ENCODE peak calls at places on chromosomes 1 and 21, in eight cellular contexts. One of them, this sample, is unnamed.
A peak's percentile ranks its signal among the peaks of the same experiment; 100 is the strongest.

GRCh38 chr1:56758135-56758534 is 61.1 kb downstream of the FYB2 start:
- DNase-seq in H1: peak; percentile 47
- DNase-seq in keratinocyte: no peak
- DNase-seq in mammary epithelial cell: peak; percentile 24
- DNase-seq in PC-3: peak; percentile 54
- DNase-seq in K562: no peak
- DNase-seq in IMR-90: no peak
- DNase-seq in kidney: peak; percentile 45
- DNase-seq in this sample: peak; percentile 70

GRCh38 chr1:26164036-26164927 is 4.5 kb downstream of the C1orf232 start:
- DNase-seq in H1: peak; percentile 85
- DNase-seq in keratinocyte: no peak
- DNase-seq in mammary epithelial cell: no peak
- DNase-seq in PC-3: peak; percentile 30
- DNase-seq in K562: peak; percentile 79
- DNase-seq in IMR-90: no peak
- DNase-seq in kidney: no peak
- DNase-seq in this sample: peak; percentile 91

GRCh38 chr1:94245747-94246438 is 8.5 kb upstream of the ARHGAP29 start:
- DNase-seq in H1: no peak
- DNase-seq in keratinocyte: no peak
- DNase-seq in mammary epithelial cell: no peak
- DNase-seq in PC-3: peak; percentile 46
- DNase-seq in K562: no peak
- DNase-seq in IMR-90: peak; percentile 37
- DNase-seq in kidney: no peak
- DNase-seq in this sample: no peak

GRCh38 chr1:156143765-156144489 is 9.5 kb upstream of the SEMA4A start:
- DNase-seq in H1: no peak
- DNase-seq in keratinocyte: no peak
- DNase-seq in mammary epithelial cell: no peak
- DNase-seq in PC-3: no peak
- DNase-seq in K562: no peak
- DNase-seq in IMR-90: no peak
- DNase-seq in kidney: no peak
- DNase-seq in this sample: no peak

GRCh38 chr1:172390243-172390619 is 30.3 kb upstream of the C1orf105 start:
- DNase-seq in H1: no peak
- DNase-seq in keratinocyte: no peak
- DNase-seq in mammary epithelial cell: no peak
- DNase-seq in PC-3: no peak
- DNase-seq in K562: no peak
- DNase-seq in IMR-90: no peak
- DNase-seq in kidney: no peak
- DNase-seq in this sample: no peak

GRCh38 chr1:155691992-155692528 is 3.2 kb downstream of the DAP3 start:
- DNase-seq in H1: peak; percentile 28
- DNase-seq in keratinocyte: no peak
- DNase-seq in mammary epithelial cell: no peak
- DNase-seq in PC-3: no peak
- DNase-seq in K562: no peak
- DNase-seq in IMR-90: no peak
- DNase-seq in kidney: no peak
- DNase-seq in this sample: no peak

GRCh38 chr1:203362561-203363055 is 11.7 kb upstream of the FMOD start:
- DNase-seq in H1: no peak
- DNase-seq in keratinocyte: no peak
- DNase-seq in mammary epithelial cell: no peak
- DNase-seq in PC-3: no peak
- DNase-seq in K562: no peak
- DNase-seq in IMR-90: no peak
- DNase-seq in kidney: no peak
- DNase-seq in this sample: no peak

GRCh38 chr1:112975336-112975735 is 19.3 kb upstream of the SLC16A1 start:
- DNase-seq in H1: no peak
- DNase-seq in keratinocyte: no peak
- DNase-seq in mammary epithelial cell: no peak
- DNase-seq in PC-3: no peak
- DNase-seq in K562: no peak
- DNase-seq in IMR-90: no peak
- DNase-seq in kidney: no peak
- DNase-seq in this sample: no peak

GRCh38 chr1:93552751-93553455 is 105.0 kb downstream of the FNBP1L start:
- DNase-seq in H1: no peak
- DNase-seq in keratinocyte: no peak
- DNase-seq in mammary epithelial cell: peak; percentile 78
- DNase-seq in PC-3: no peak
- DNase-seq in K562: no peak
- DNase-seq in IMR-90: peak; percentile 53
- DNase-seq in kidney: no peak
- DNase-seq in this sample: peak; percentile 23

GRCh38 chr1:35031103-35031452 is 667 bp downstream of the ZMYM6 start:
- DNase-seq in H1: no peak
- DNase-seq in keratinocyte: no peak
- DNase-seq in mammary epithelial cell: peak; percentile 50
- DNase-seq in PC-3: peak; percentile 38
- DNase-seq in K562: peak; percentile 60
- DNase-seq in IMR-90: peak; percentile 49
- DNase-seq in kidney: no peak
- DNase-seq in this sample: peak; percentile 43

GRCh38 chr21:32046191-32046590 is 173.4 kb downstream of the HUNK start:
- DNase-seq in H1: no peak
- DNase-seq in keratinocyte: no peak
- DNase-seq in mammary epithelial cell: no peak
- DNase-seq in PC-3: no peak
- DNase-seq in K562: no peak
- DNase-seq in IMR-90: no peak
- DNase-seq in kidney: no peak
- DNase-seq in this sample: no peak

GRCh38 chr1:232123775-232124659 is 497.4 kb downstream of the DISC1 start:
- DNase-seq in H1: no peak
- DNase-seq in keratinocyte: no peak
- DNase-seq in mammary epithelial cell: peak; percentile 0
- DNase-seq in PC-3: peak; percentile 12
- DNase-seq in K562: no peak
- DNase-seq in IMR-90: no peak
- DNase-seq in kidney: no peak
- DNase-seq in this sample: peak; percentile 27

GRCh38 chr1:143652744-143653143 is 319.0 kb downstream of the FAM72C start:
- DNase-seq in H1: no peak
- DNase-seq in keratinocyte: no peak
- DNase-seq in mammary epithelial cell: no peak
- DNase-seq in PC-3: no peak
- DNase-seq in K562: no peak
- DNase-seq in IMR-90: no peak
- DNase-seq in kidney: peak; percentile 65
- DNase-seq in this sample: no peak

DNA sequence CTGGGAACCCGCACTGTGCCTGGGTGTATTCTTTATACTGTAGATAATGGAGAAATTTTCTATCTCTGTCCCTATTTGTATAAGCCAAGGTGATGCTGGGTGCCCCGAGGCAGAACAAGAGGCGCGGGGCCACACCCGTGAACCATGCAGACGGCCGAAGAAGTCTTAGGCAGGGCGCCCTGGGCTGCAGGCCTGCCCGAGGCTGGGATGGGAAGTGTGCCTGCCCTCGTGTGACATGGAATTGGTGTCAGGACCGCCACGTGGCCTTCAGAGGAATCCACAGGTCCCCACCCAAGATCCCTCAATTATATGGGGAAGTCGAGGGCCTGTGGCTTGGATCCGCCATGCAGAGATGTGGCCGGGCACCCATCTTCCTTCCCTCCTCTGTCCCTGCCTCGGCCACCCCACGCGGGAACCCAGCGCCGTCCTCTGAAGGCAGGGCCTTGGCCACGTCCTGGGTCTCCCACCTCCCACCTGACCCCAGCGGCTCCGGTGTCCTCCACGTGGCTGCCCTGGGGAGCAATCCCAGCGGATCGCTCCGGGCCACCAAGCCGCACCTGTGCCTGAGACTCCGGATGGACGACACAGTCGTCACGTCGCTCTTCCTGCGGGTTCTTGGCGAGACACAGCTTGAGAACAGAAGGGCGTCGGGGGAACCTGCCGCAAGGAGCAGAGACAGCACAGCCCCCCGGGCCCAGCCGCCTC is 19.9 kb upstream of the ARHGEF16 start:
- DNase-seq in H1: no peak
- DNase-seq in keratinocyte: no peak
- DNase-seq in mammary epithelial cell: no peak
- DNase-seq in PC-3: no peak
- DNase-seq in K562: no peak
- DNase-seq in IMR-90: no peak
- DNase-seq in kidney: peak; percentile 64
- DNase-seq in this sample: no peak
- H3K9ac ChIP-seq in H1: no peak overlapping the region
- H3K9ac ChIP-seq in keratinocyte: no peak overlapping the region
- H3K9ac ChIP-seq in mammary epithelial cell: no peak overlapping the region
- H3K9ac ChIP-seq in PC-3: no peak overlapping the region
- H3K9ac ChIP-seq in K562: no peak overlapping the region
- H3K9ac ChIP-seq in IMR-90: no peak overlapping the region
- H3K9ac ChIP-seq in kidney: no peak overlapping the region
- H3K9ac ChIP-seq in this sample: no peak overlapping the region

DNA sequence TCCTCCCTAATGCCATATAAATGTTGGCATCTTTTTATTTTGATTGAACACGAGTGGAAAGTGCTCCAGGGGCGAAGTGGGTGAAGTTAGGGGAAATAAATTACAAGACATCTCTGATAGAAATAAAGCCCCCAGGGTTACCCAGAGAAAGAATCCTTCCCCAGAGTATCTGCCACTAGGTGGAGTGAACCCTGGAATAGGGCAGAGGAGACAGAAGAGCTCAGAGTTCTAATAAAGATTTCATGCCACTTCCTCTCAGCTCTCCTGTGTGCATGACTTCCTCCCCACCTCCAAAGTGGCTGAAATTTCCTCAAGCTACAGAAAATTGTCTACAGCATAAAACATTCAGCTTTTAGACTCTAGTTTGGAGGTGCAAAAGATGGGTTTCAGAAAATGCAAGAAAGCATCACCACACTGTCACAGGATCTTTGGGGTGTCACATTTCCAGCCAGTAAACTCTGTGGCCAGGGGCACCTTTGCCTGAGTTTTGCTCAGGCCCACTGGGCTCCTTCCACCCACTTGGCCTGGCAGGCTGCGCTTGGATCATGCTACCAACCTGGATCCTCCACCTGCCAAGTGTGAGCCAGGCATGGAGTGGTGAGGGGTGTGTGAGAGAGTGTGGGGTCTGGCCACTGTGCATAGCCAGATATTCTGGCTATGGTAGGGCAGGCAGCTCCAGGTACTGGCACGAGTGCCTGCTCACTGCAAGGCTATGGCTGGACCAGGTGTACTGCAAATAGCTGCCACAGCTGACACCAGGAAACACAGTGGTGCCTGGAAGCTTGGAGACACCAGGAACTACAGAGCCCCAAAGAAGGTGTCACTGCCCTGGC is 208.8 kb upstream of the USP25 start:
- DNase-seq in H1: no peak
- DNase-seq in keratinocyte: no peak
- DNase-seq in mammary epithelial cell: no peak
- DNase-seq in PC-3: peak; percentile 43
- DNase-seq in K562: no peak
- DNase-seq in IMR-90: peak; percentile 0
- DNase-seq in kidney: no peak
- DNase-seq in this sample: peak; percentile 37
- TF ChIP-seq CTCF in H1: peak; percentile 52
- TF ChIP-seq CTCF in keratinocyte: no peak
- TF ChIP-seq CTCF in mammary epithelial cell: peak; percentile 32
- TF ChIP-seq CTCF in PC-3: peak; percentile 58
- TF ChIP-seq CTCF in K562: no peak
- TF ChIP-seq CTCF in IMR-90: peak; percentile 29
- TF ChIP-seq CTCF in kidney: no peak
- TF ChIP-seq CTCF in this sample: peak; percentile 54

GRCh38 chr1:198234511-198235251 is 77.9 kb downstream of the NEK7 start:
- DNase-seq in H1: no peak
- DNase-seq in keratinocyte: no peak
- DNase-seq in mammary epithelial cell: peak; percentile 57
- DNase-seq in PC-3: peak; percentile 43
- DNase-seq in K562: no peak
- DNase-seq in IMR-90: peak; percentile 70
- DNase-seq in kidney: no peak
- DNase-seq in this sample: peak; percentile 11
- H3K4me3 ChIP-seq in H1: no peak overlapping the region
- H3K4me3 ChIP-seq in keratinocyte: no peak overlapping the region
- H3K4me3 ChIP-seq in mammary epithelial cell: peak overlapping the region; percentile 52
- H3K4me3 ChIP-seq in PC-3: peak overlapping the region; percentile 61
- H3K4me3 ChIP-seq in K562: no peak overlapping the region
- H3K4me3 ChIP-seq in IMR-90: peak overlapping the region; percentile 36
- H3K4me3 ChIP-seq in kidney: peak overlapping the region; percentile 53
- H3K4me3 ChIP-seq in this sample: peak overlapping the region; percentile 15

GRCh38 chr1:16078925-16079656 is 5.6 kb upstream of the FAM131C start:
- DNase-seq in H1: peak; percentile 92
- DNase-seq in keratinocyte: no peak
- DNase-seq in mammary epithelial cell: peak; percentile 55
- DNase-seq in PC-3: peak; percentile 80
- DNase-seq in K562: peak; percentile 72
- DNase-seq in IMR-90: peak; percentile 60
- DNase-seq in kidney: peak; percentile 88
- DNase-seq in this sample: peak; percentile 85

GRCh38 chr1:16077430-16078245 is 4.2 kb upstream of the FAM131C start:
- DNase-seq in H1: no peak
- DNase-seq in keratinocyte: no peak
- DNase-seq in mammary epithelial cell: no peak
- DNase-seq in PC-3: no peak
- DNase-seq in K562: no peak
- DNase-seq in IMR-90: peak; percentile 30
- DNase-seq in kidney: no peak
- DNase-seq in this sample: peak; percentile 3

GRCh38 chr1:16076003-16076870 is 2.8 kb upstream of the FAM131C start:
- DNase-seq in H1: no peak
- DNase-seq in keratinocyte: peak; percentile 85
- DNase-seq in mammary epithelial cell: peak; percentile 84
- DNase-seq in PC-3: peak; percentile 96
- DNase-seq in K562: peak; percentile 81
- DNase-seq in IMR-90: peak; percentile 98
- DNase-seq in kidney: no peak
- DNase-seq in this sample: no peak

GRCh38 chr1:16075337-16076002 is 2.0 kb upstream of the FAM131C start:
- DNase-seq in H1: no peak
- DNase-seq in keratinocyte: no peak
- DNase-seq in mammary epithelial cell: no peak
- DNase-seq in PC-3: peak; percentile 39
- DNase-seq in K562: no peak
- DNase-seq in IMR-90: peak; percentile 85
- DNase-seq in kidney: no peak
- DNase-seq in this sample: no peak

GRCh38 chr1:16076871-16077250 is 3.4 kb upstream of the FAM131C start:
- DNase-seq in H1: no peak
- DNase-seq in keratinocyte: peak; percentile 75
- DNase-seq in mammary epithelial cell: no peak
- DNase-seq in PC-3: peak; percentile 75
- DNase-seq in K562: no peak
- DNase-seq in IMR-90: peak; percentile 33
- DNase-seq in kidney: no peak
- DNase-seq in this sample: no peak
- H3K9ac ChIP-seq in H1: no peak overlapping the region
- H3K9ac ChIP-seq in keratinocyte: peak overlapping the region; percentile 39
- H3K9ac ChIP-seq in mammary epithelial cell: no peak overlapping the region
- H3K9ac ChIP-seq in PC-3: peak overlapping the region; percentile 65
- H3K9ac ChIP-seq in K562: no peak overlapping the region
- H3K9ac ChIP-seq in IMR-90: no peak overlapping the region
- H3K9ac ChIP-seq in kidney: no peak overlapping the region
- H3K9ac ChIP-seq in this sample: no peak overlapping the region

This sample was measured in neural progenitor cell.